ENCODE peak calls at places on chromosomes 4 and X, in six cellular contexts. One of them, this sample, is unnamed.

GRCh38 chr4:978957-979701 is 5.8 kb upstream of the DGKQ start:
- DNase-seq in A549: no peak
- DNase-seq in mesothelial cell of epicardium: no peak
- DNase-seq in right atrium auricular region: no peak
- DNase-seq in cardiac fibroblast: peak
- DNase-seq in heart right ventricle: no peak
- DNase-seq in this sample: no peak

GRCh38 chr4:6030679-6031078 is 12.4 kb upstream of the C4orf50 start:
- DNase-seq in A549: no peak
- DNase-seq in mesothelial cell of epicardium: no peak
- DNase-seq in right atrium auricular region: no peak
- DNase-seq in cardiac fibroblast: no peak
- DNase-seq in heart right ventricle: no peak
- DNase-seq in this sample: no peak

GRCh38 chr4:20126906-20127305 is 124.8 kb upstream of the SLIT2 start:
- DNase-seq in A549: no peak
- DNase-seq in mesothelial cell of epicardium: no peak
- DNase-seq in right atrium auricular region: no peak
- DNase-seq in cardiac fibroblast: no peak
- DNase-seq in heart right ventricle: no peak
- DNase-seq in this sample: no peak

GRCh38 chrX:65451663-65452062 is 82.9 kb downstream of the LAS1L start:
- DNase-seq in A549: peak
- DNase-seq in mesothelial cell of epicardium: no peak
- DNase-seq in right atrium auricular region: no peak
- DNase-seq in cardiac fibroblast: peak
- DNase-seq in heart right ventricle: no peak
- DNase-seq in this sample: no peak

GRCh38 chrX:132592880-132593279 is 104.0 kb upstream of the MBNL3 start:
- DNase-seq in A549: peak
- DNase-seq in mesothelial cell of epicardium: no peak
- DNase-seq in right atrium auricular region: no peak
- DNase-seq in cardiac fibroblast: peak
- DNase-seq in heart right ventricle: no peak
- DNase-seq in this sample: no peak

GRCh38 chr4:169238445-169238844 is 32.3 kb downstream of the SH3RF1 start:
- DNase-seq in A549: no peak
- DNase-seq in mesothelial cell of epicardium: no peak
- DNase-seq in right atrium auricular region: no peak
- DNase-seq in cardiac fibroblast: peak
- DNase-seq in heart right ventricle: no peak
- DNase-seq in this sample: no peak

GRCh38 chr4:3529363-3529762 is 2.9 kb downstream of the LRPAP1 start:
- DNase-seq in A549: no peak
- DNase-seq in mesothelial cell of epicardium: no peak
- DNase-seq in right atrium auricular region: no peak
- DNase-seq in cardiac fibroblast: peak
- DNase-seq in heart right ventricle: no peak
- DNase-seq in this sample: peak

GRCh38 chrX:3585719-3586118 is 127.7 kb downstream of the PRKX start:
- DNase-seq in A549: no peak
- DNase-seq in mesothelial cell of epicardium: no peak
- DNase-seq in right atrium auricular region: no peak
- DNase-seq in cardiac fibroblast: no peak
- DNase-seq in heart right ventricle: no peak
- DNase-seq in this sample: no peak

GRCh38 chr4:3201718-3202702 is 46.9 kb upstream of the MSANTD1 start:
- DNase-seq in A549: no peak
- DNase-seq in mesothelial cell of epicardium: no peak
- DNase-seq in right atrium auricular region: no peak
- DNase-seq in cardiac fibroblast: peak
- DNase-seq in heart right ventricle: no peak
- DNase-seq in this sample: no peak

GRCh38 chr4:1459664-1460511 is 53.6 kb upstream of the NKX1-1 start:
- DNase-seq in A549: no peak
- DNase-seq in mesothelial cell of epicardium: no peak
- DNase-seq in right atrium auricular region: no peak
- DNase-seq in cardiac fibroblast: no peak
- DNase-seq in heart right ventricle: no peak
- DNase-seq in this sample: peak

GRCh38 chr4:117560329-117560728 is 474.0 kb upstream of the NDST3 start:
- DNase-seq in A549: peak
- DNase-seq in mesothelial cell of epicardium: no peak
- DNase-seq in right atrium auricular region: no peak
- DNase-seq in cardiac fibroblast: peak
- DNase-seq in heart right ventricle: no peak
- DNase-seq in this sample: no peak

GRCh38 chrX:39676434-39676833 is 421.3 kb downstream of the BCOR start:
- DNase-seq in A549: no peak
- DNase-seq in mesothelial cell of epicardium: no peak
- DNase-seq in right atrium auricular region: no peak
- DNase-seq in cardiac fibroblast: no peak
- DNase-seq in heart right ventricle: no peak
- DNase-seq in this sample: no peak

DNA sequence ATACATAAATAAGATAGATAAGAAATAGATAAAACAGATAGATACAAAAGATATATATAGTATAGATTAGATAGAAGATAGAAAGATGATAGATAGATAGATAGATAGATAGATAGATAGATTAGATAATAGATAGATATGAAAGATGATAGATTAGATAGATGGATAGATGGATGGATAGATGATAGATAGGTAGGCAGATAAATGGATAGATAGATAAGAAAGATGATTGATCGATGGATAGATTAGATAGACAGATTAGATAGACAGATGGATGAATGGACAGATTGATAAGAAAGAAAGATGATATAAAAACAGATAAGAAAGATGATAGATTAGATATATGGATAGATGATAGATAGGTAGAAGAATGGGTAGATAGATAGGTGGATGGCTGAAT is 90.3 kb downstream of the SMIM20 start:
- DNase-seq in A549: no peak
- DNase-seq in mesothelial cell of epicardium: no peak
- DNase-seq in right atrium auricular region: no peak
- DNase-seq in cardiac fibroblast: no peak
- DNase-seq in heart right ventricle: no peak
- DNase-seq in this sample: no peak
- TF ChIP-seq CTCF in A549: no peak
- TF ChIP-seq CTCF in mesothelial cell of epicardium: no peak
- TF ChIP-seq CTCF in right atrium auricular region: no peak
- TF ChIP-seq CTCF in cardiac fibroblast: no peak
- TF ChIP-seq CTCF in heart right ventricle: no peak
- TF ChIP-seq CTCF in this sample: no peak

GRCh38 chr4:76802546-76803021 is 95.4 kb downstream of the SOWAHB start:
- DNase-seq in A549: no peak
- DNase-seq in mesothelial cell of epicardium: no peak
- DNase-seq in right atrium auricular region: no peak
- DNase-seq in cardiac fibroblast: peak
- DNase-seq in heart right ventricle: no peak
- DNase-seq in this sample: peak
- TF ChIP-seq CTCF in A549: no peak
- TF ChIP-seq CTCF in mesothelial cell of epicardium: no peak
- TF ChIP-seq CTCF in right atrium auricular region: no peak
- TF ChIP-seq CTCF in cardiac fibroblast: no peak
- TF ChIP-seq CTCF in heart right ventricle: no peak
- TF ChIP-seq CTCF in this sample: no peak

DNA sequence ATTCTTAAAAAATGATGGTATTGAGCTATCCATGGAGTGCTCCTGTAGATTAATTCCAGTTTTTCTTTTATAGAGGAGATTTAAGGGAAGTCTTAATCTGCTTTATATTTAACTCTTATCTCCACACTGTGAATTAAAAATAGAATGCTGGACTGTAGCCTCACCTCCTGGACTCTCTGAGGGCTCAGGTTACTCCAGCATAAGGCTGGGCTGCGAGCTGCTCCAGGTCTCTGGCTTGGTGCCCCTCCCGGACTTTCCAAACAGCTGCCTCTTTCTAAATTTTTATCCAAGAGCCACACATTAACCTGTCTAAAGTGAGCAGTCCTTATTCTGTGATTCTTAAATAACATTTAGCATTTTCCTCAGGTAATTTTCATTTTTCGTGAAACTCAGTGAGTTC is 218.7 kb upstream of the JADE1 start:
- DNase-seq in A549: no peak
- DNase-seq in mesothelial cell of epicardium: no peak
- DNase-seq in right atrium auricular region: no peak
- DNase-seq in cardiac fibroblast: no peak
- DNase-seq in heart right ventricle: peak
- DNase-seq in this sample: no peak
- TF ChIP-seq CTCF in A549: no peak
- TF ChIP-seq CTCF in mesothelial cell of epicardium: no peak
- TF ChIP-seq CTCF in right atrium auricular region: no peak
- TF ChIP-seq CTCF in cardiac fibroblast: no peak
- TF ChIP-seq CTCF in heart right ventricle: no peak
- TF ChIP-seq CTCF in this sample: no peak

GRCh38 chr4:8522160-8523120 is 57.8 kb upstream of the GPR78 start:
- DNase-seq in A549: no peak
- DNase-seq in mesothelial cell of epicardium: no peak
- DNase-seq in right atrium auricular region: no peak
- DNase-seq in cardiac fibroblast: no peak
- DNase-seq in heart right ventricle: no peak
- DNase-seq in this sample: no peak

GRCh38 chr4:8523175-8523574 is 57.0 kb upstream of the GPR78 start:
- DNase-seq in A549: no peak
- DNase-seq in mesothelial cell of epicardium: no peak
- DNase-seq in right atrium auricular region: no peak
- DNase-seq in cardiac fibroblast: no peak
- DNase-seq in heart right ventricle: no peak
- DNase-seq in this sample: no peak

GRCh38 chr4:8524595-8525382 is 55.4 kb upstream of the GPR78 start:
- DNase-seq in A549: no peak
- DNase-seq in mesothelial cell of epicardium: no peak
- DNase-seq in right atrium auricular region: no peak
- DNase-seq in cardiac fibroblast: no peak
- DNase-seq in heart right ventricle: no peak
- DNase-seq in this sample: no peak

GRCh38 chr4:8526363-8526855 is 53.8 kb upstream of the GPR78 start:
- DNase-seq in A549: no peak
- DNase-seq in mesothelial cell of epicardium: no peak
- DNase-seq in right atrium auricular region: no peak
- DNase-seq in cardiac fibroblast: no peak
- DNase-seq in heart right ventricle: no peak
- DNase-seq in this sample: no peak

GRCh38 chr4:8525383-8526120 is 54.6 kb upstream of the GPR78 start:
- DNase-seq in A549: no peak
- DNase-seq in mesothelial cell of epicardium: no peak
- DNase-seq in right atrium auricular region: no peak
- DNase-seq in cardiac fibroblast: peak
- DNase-seq in heart right ventricle: no peak
- DNase-seq in this sample: no peak
- TF ChIP-seq CTCF in A549: no peak
- TF ChIP-seq CTCF in mesothelial cell of epicardium: no peak
- TF ChIP-seq CTCF in right atrium auricular region: no peak
- TF ChIP-seq CTCF in cardiac fibroblast: no peak
- TF ChIP-seq CTCF in heart right ventricle: no peak
- TF ChIP-seq CTCF in this sample: no peak

GRCh38 chr4:166252487-166253402 is 379.7 kb downstream of the TLL1 start:
- DNase-seq in A549: peak
- DNase-seq in mesothelial cell of epicardium: no peak
- DNase-seq in right atrium auricular region: no peak
- DNase-seq in cardiac fibroblast: peak
- DNase-seq in heart right ventricle: no peak
- DNase-seq in this sample: no peak
- TF ChIP-seq CTCF in A549: peak
- TF ChIP-seq CTCF in mesothelial cell of epicardium: no peak
- TF ChIP-seq CTCF in right atrium auricular region: no peak
- TF ChIP-seq CTCF in cardiac fibroblast: peak
- TF ChIP-seq CTCF in heart right ventricle: peak
- TF ChIP-seq CTCF in this sample: peak

GRCh38 chrX:154317391-154318000 is 21.9 kb downstream of the TKTL1 start:
- DNase-seq in A549: peak
- DNase-seq in mesothelial cell of epicardium: no peak
- DNase-seq in right atrium auricular region: no peak
- DNase-seq in cardiac fibroblast: peak
- DNase-seq in heart right ventricle: no peak
- DNase-seq in this sample: peak
- TF ChIP-seq CTCF in A549: no peak
- TF ChIP-seq CTCF in mesothelial cell of epicardium: no peak
- TF ChIP-seq CTCF in right atrium auricular region: no peak
- TF ChIP-seq CTCF in cardiac fibroblast: peak
- TF ChIP-seq CTCF in heart right ventricle: peak
- TF ChIP-seq CTCF in this sample: peak

GRCh38 chr4:180960758-180961401 is 1282.3 kb upstream of the TENM3 start:
- DNase-seq in A549: no peak
- DNase-seq in mesothelial cell of epicardium: no peak
- DNase-seq in right atrium auricular region: no peak
- DNase-seq in cardiac fibroblast: no peak
- DNase-seq in heart right ventricle: no peak
- DNase-seq in this sample: no peak
- TF ChIP-seq CTCF in A549: no peak
- TF ChIP-seq CTCF in mesothelial cell of epicardium: no peak
- TF ChIP-seq CTCF in right atrium auricular region: no peak
- TF ChIP-seq CTCF in cardiac fibroblast: no peak
- TF ChIP-seq CTCF in heart right ventricle: peak
- TF ChIP-seq CTCF in this sample: no peak

DNA sequence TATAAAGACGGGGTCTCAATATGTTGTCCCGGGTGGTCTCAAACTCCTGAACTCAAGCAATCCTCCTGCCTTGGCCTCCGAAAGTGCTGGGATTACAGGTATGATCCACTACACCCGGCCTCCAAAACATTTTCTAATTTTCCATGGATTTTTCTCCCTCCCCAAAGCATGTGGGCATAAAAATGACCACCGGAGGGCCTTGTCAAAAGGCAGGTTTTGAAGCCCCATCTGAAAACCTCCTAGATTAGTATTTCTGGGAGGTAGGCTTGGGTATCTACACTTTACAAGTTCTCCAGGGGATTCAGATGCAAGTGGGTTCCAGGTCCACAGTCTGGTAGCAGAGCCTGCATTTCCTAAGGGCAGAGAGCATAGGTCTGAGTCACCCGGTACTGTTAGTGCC is 1.4 kb upstream of the GPR173 start:
- DNase-seq in A549: no peak
- DNase-seq in mesothelial cell of epicardium: no peak
- DNase-seq in right atrium auricular region: no peak
- DNase-seq in cardiac fibroblast: peak
- DNase-seq in heart right ventricle: no peak
- DNase-seq in this sample: peak
- TF ChIP-seq CTCF in A549: peak
- TF ChIP-seq CTCF in mesothelial cell of epicardium: peak
- TF ChIP-seq CTCF in right atrium auricular region: no peak
- TF ChIP-seq CTCF in cardiac fibroblast: peak
- TF ChIP-seq CTCF in heart right ventricle: no peak
- TF ChIP-seq CTCF in this sample: peak

GRCh38 chrX:147803948-147804347 is 107.8 kb upstream of the FMR1 start:
- DNase-seq in A549: peak
- DNase-seq in mesothelial cell of epicardium: no peak
- DNase-seq in right atrium auricular region: no peak
- DNase-seq in cardiac fibroblast: no peak
- DNase-seq in heart right ventricle: no peak
- DNase-seq in this sample: no peak
- TF ChIP-seq CTCF in A549: peak
- TF ChIP-seq CTCF in mesothelial cell of epicardium: no peak
- TF ChIP-seq CTCF in right atrium auricular region: no peak
- TF ChIP-seq CTCF in cardiac fibroblast: no peak
- TF ChIP-seq CTCF in heart right ventricle: peak
- TF ChIP-seq CTCF in this sample: no peak

This sample was measured in glutamatergic neuron.